ENCODE peak calls at places on chromosomes 16 and 17, in eight cellular contexts. N is choroid plexus epithelial cell, P is esophagus muscularis mucosa, M is fibroblast of lung, X is A549, V is ovary, Z is IMR-90, L is suprapubic skin. B is an unnamed sample.

GRCh38 chr17:70168979-70169706 is at the start of gene KCNJ2:
- DNase-seq in N (peak; percentile 74), P (peak; percentile 95), M (peak; percentile 78), X (peak; percentile 68), V (peak; percentile 86), Z (peak; percentile 79), L (peak; percentile 85), B (peak; percentile 50)

GRCh38 chr17:73991260-73991659 is 212.2 kb upstream of the RPL38 start:
- DNase-seq in N (no peak), P (no peak), M (no peak), X (no peak), V (no peak), Z (no peak), L (no peak), B (no peak)

GRCh38 chr16:74501484-74502479 is 80.5 kb upstream of the CLEC18B start:
- DNase-seq in N (no peak), P (no peak), M (peak; percentile 31), X (no peak), V (no peak), Z (no peak), L (no peak), B (no peak)

GRCh38 chr17:75692976-75693375 is 25.8 kb downstream of the SAP30BP start:
- DNase-seq in N (no peak), P (no peak), M (peak; percentile 32), X (no peak), V (no peak), Z (no peak), L (no peak), B (no peak)

GRCh38 chr16:27240948-27241531 is 27.5 kb downstream of the NSMCE1 start:
- DNase-seq in N (peak; percentile 83), P (no peak), M (peak; percentile 66), X (no peak), V (peak; percentile 14), Z (peak; percentile 80), L (peak; percentile 60), B (peak; percentile 85)

GRCh38 chr17:38605230-38605851 is 411 bp downstream of the SRCIN1 start:
- DNase-seq in N (no peak), P (no peak), M (no peak), X (no peak), V (no peak), Z (no peak), L (no peak), B (no peak)

GRCh38 chr16:57271867-57272495 is 12.5 kb downstream of the PLLP start:
- DNase-seq in N (no peak), P (no peak), M (no peak), X (no peak), V (no peak), Z (no peak), L (peak; percentile 53), B (no peak)

GRCh38 chr17:32536736-32537646 is 50.2 kb downstream of the CDK5R1 start:
- DNase-seq in N (peak; percentile 86), P (no peak), M (peak; percentile 55), X (no peak), V (no peak), Z (peak; percentile 44), L (no peak), B (peak; percentile 22)

GRCh38 chr17:78795241-78795640 is 13.2 kb upstream of the CYTH1 start:
- DNase-seq in N (no peak), P (no peak), M (no peak), X (no peak), V (no peak), Z (no peak), L (no peak), B (no peak)

GRCh38 chr17:50239913-50240312 is 34.4 kb upstream of the TMEM92 start:
- DNase-seq in N (no peak), P (no peak), M (peak; percentile 66), X (no peak), V (no peak), Z (no peak), L (no peak), B (no peak)

GRCh38 chr17:45123930-45124796 is 8.2 kb downstream of the PLCD3 start:
- DNase-seq in N (peak; percentile 81), P (no peak), M (peak; percentile 94), X (peak; percentile 96), V (peak; percentile 81), Z (peak; percentile 91), L (peak; percentile 88), B (peak; percentile 86)

GRCh38 chr17:80125656-80126448 is 21.1 kb downstream of the EIF4A3 start:
- DNase-seq in N (peak; percentile 58), P (no peak), M (peak; percentile 90), X (no peak), V (no peak), Z (peak; percentile 72), L (no peak), B (peak; percentile 90)

GRCh38 chr17:38558751-38559024 is 47.1 kb downstream of the SRCIN1 start:
- DNase-seq in N (no peak), P (no peak), M (no peak), X (peak; percentile 54), V (peak; percentile 41), Z (no peak), L (no peak), B (no peak)

GRCh38 chr17:76146053-76146875 is 5.2 kb upstream of the FOXJ1 start:
- DNase-seq in N (no peak), P (no peak), M (no peak), X (no peak), V (no peak), Z (peak; percentile 11), L (no peak), B (peak; percentile 5)

GRCh38 chr17:77741109-77741508 is 217.4 kb upstream of the TNRC6C start:
- DNase-seq in N (no peak), P (no peak), M (no peak), X (peak; percentile 24), V (no peak), Z (no peak), L (peak; percentile 28), B (no peak)
- TF ChIP-seq CTCF in N (peak; percentile 45), P (no peak), M (peak; percentile 39), X (peak; percentile 27), V (no peak), Z (peak; percentile 30), L (no peak), B (peak; percentile 41)

GRCh38 chr17:71188811-71189492 is 931.9 kb upstream of the SOX9 start:
- DNase-seq in N (peak; percentile 94), P (no peak), M (peak; percentile 98), X (no peak), V (no peak), Z (peak; percentile 95), L (no peak), B (peak; percentile 91)
- H3K4me3 ChIP-seq in N (no peak overlapping the region), P (no peak overlapping the region), M (no peak overlapping the region), X (no peak overlapping the region), V (no peak overlapping the region), Z (no peak overlapping the region), L (no peak overlapping the region), B (no peak overlapping the region)

GRCh38 chr17:60565233-60565632 is 34.8 kb upstream of the PPM1D start:
- DNase-seq in N (no peak), P (no peak), M (no peak), X (no peak), V (no peak), Z (no peak), L (no peak), B (no peak)
- TF ChIP-seq CTCF in N (no peak), P (no peak), M (no peak), X (no peak), V (no peak), Z (no peak), L (no peak), B (no peak)

DNA sequence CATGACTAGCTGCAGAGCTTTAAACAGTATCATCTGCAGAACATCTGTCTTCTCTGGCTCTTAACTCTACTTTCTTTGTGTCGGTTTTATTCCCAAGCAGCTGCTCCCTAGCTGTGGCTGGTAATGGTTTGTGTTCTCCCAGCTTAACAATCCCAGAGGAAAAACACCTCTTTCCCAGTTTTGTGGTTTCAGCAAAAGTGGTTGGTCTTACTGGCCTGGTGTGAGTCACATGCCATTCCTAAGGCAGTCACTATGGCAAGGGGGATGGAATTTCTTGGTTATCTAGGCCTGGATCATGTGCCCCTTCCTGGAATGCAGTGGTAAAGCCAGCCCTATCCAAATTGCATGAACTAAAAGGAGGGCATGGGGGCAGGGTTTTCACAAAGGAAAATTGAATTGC is 27.4 kb downstream of the OMG start:
- DNase-seq in N (peak; percentile 89), P (no peak), M (peak; percentile 99), X (peak; percentile 53), V (no peak), Z (peak; percentile 97), L (no peak), B (peak; percentile 99)
- H3K4me3 ChIP-seq in N (no peak overlapping the region), P (no peak overlapping the region), M (no peak overlapping the region), X (no peak overlapping the region), V (no peak overlapping the region), Z (no peak overlapping the region), L (no peak overlapping the region), B (no peak overlapping the region)

GRCh38 chr17:55846745-55847144 is 95.9 kb downstream of the PCTP start:
- DNase-seq in N (no peak), P (no peak), M (no peak), X (no peak), V (no peak), Z (no peak), L (no peak), B (no peak)

GRCh38 chr17:55843785-55844184 is 92.9 kb downstream of the PCTP start:
- DNase-seq in N (no peak), P (no peak), M (no peak), X (no peak), V (no peak), Z (no peak), L (no peak), B (no peak)

GRCh38 chr17:55842405-55843158 is 91.7 kb downstream of the PCTP start:
- DNase-seq in N (no peak), P (no peak), M (no peak), X (no peak), V (no peak), Z (no peak), L (no peak), B (peak; percentile 10)

GRCh38 chr17:55845385-55845784 is 94.5 kb downstream of the PCTP start:
- DNase-seq in N (peak; percentile 47), P (no peak), M (peak; percentile 27), X (peak; percentile 13), V (peak; percentile 22), Z (peak; percentile 20), L (peak; percentile 70), B (peak; percentile 47)
- TF ChIP-seq CTCF in N (peak; percentile 73), P (peak; percentile 55), M (peak; percentile 64), X (peak; percentile 36), V (no peak), Z (peak; percentile 60), L (no peak), B (peak; percentile 55)

GRCh38 chr17:35344262-35344661 is 29.2 kb downstream of the SLFN11 start:
- DNase-seq in N (no peak), P (no peak), M (no peak), X (no peak), V (no peak), Z (no peak), L (no peak), B (no peak)

GRCh38 chr17:35341465-35341992 is 31.9 kb downstream of the SLFN11 start:
- DNase-seq in N (no peak), P (no peak), M (no peak), X (no peak), V (no peak), Z (no peak), L (no peak), B (no peak)

GRCh38 chr17:35345926-35346771 is 27.3 kb downstream of the SLFN11 start:
- DNase-seq in N (peak; percentile 38), P (peak; percentile 93), M (peak; percentile 33), X (no peak), V (peak; percentile 56), Z (peak; percentile 53), L (peak; percentile 86), B (peak; percentile 81)

GRCh38 chr17:35342207-35342744 is 31.1 kb downstream of the SLFN11 start:
- DNase-seq in N (no peak), P (no peak), M (no peak), X (no peak), V (no peak), Z (no peak), L (no peak), B (no peak)

GRCh38 chr17:35345445-35345925 is 27.9 kb downstream of the SLFN11 start:
- DNase-seq in N (no peak), P (no peak), M (no peak), X (no peak), V (no peak), Z (no peak), L (no peak), B (no peak)
- H3K4me3 ChIP-seq in N (peak overlapping the region; percentile 57), P (peak overlapping the region; percentile 45), M (peak overlapping the region; percentile 36), X (no peak overlapping the region), V (peak overlapping the region; percentile 38), Z (no peak overlapping the region), L (peak overlapping the region; percentile 52), B (peak overlapping the region; percentile 44)

B was measured in fibroblast of mammary gland.